ENCODE peak calls at places on chromosome 14, in five cellular contexts. X, I, D, W and L are unnamed samples. For H3K4me1, the result is how much of the 10 kb centered on the place peaks cover.

GRCh38 chr14:31090872-31091764 is 64.9 kb upstream of the STRN3 start:
- DNase-seq in I (no peak), W (peak), X (no peak), D (peak), L (no peak)

GRCh38 chr14:75934998-75935628 is 46.7 kb downstream of the TGFB3 start:
- DNase-seq in X (no peak), I (no peak), D (no peak), W (no peak), L (no peak)

GRCh38 chr14:104266643-104267575 is 128.5 kb downstream of the KIF26A start:
- DNase-seq in D (no peak), X (no peak), W (peak), I (no peak), L (no peak)

GRCh38 chr14:52299692-52300278 is 14.3 kb upstream of the PTGER2 start:
- DNase-seq in X (no peak), W (no peak), I (peak), D (peak), L (no peak)

GRCh38 chr14:21913759-21914158 is 240.1 kb upstream of the OR4E1 start:
- DNase-seq in I (peak), D (peak), X (peak), W (peak), L (peak)

GRCh38 chr14:91158091-91158790 is 44.4 kb downstream of the DGLUCY start:
- DNase-seq in X (no peak), I (no peak), W (no peak), D (no peak), L (no peak)

GRCh38 chr14:75769047-75769685 is 108.1 kb downstream of the TTLL5 start:
- DNase-seq in D (no peak), X (no peak), W (no peak), I (no peak), L (no peak)

GRCh38 chr14:38578278-38578681 is 322.4 kb upstream of the CLEC14A start:
- DNase-seq in I (peak), W (no peak), X (no peak), D (no peak), L (peak)

GRCh38 chr14:64464695-64465094 is 604 bp upstream of the AKAP5 start:
- DNase-seq in I (peak), X (no peak), D (no peak), W (peak), L (peak)

GRCh38 chr14:90587252-90587910 is 190.6 kb downstream of the CALM1 start:
- DNase-seq in X (no peak), I (no peak), D (no peak), W (no peak), L (no peak)

GRCh38 chr14:32413967-32414640 is 85.0 kb downstream of the AKAP6 start:
- DNase-seq in I (no peak), X (no peak), D (no peak), W (no peak), L (no peak)

GRCh38 chr14:100214768-100215079 is 24.2 kb upstream of the YY1 start:
- DNase-seq in X (no peak), D (no peak), W (no peak), I (no peak), L (no peak)

GRCh38 chr14:93970589-93970966 is 5.8 kb downstream of the ASB2 start:
- DNase-seq in X (no peak), W (no peak), I (no peak), D (peak), L (no peak)

GRCh38 chr14:101186544-101186943 is 283.0 kb upstream of the RTL1 start:
- DNase-seq in X (no peak), I (no peak), W (no peak), D (no peak), L (no peak)

GRCh38 chr14:76844223-76844622 is 18.0 kb downstream of the LRRC74A start:
- DNase-seq in I (peak), X (no peak), W (no peak), D (no peak), L (peak)

GRCh38 chr14:20866963-20867362 is 24.2 kb upstream of the RNASE3 start:
- DNase-seq in D (no peak), I (peak), X (no peak), W (no peak), L (peak)

GRCh38 chr14:63524537-63525155 is 18.5 kb downstream of the PPP2R5E start:
- DNase-seq in I (no peak), W (peak), X (no peak), D (no peak), L (no peak)

GRCh38 chr14:101173698-101174521 is 270.4 kb upstream of the RTL1 start:
- DNase-seq in X (no peak), I (no peak), W (no peak), D (no peak), L (no peak)

GRCh38 chr14:104638927-104639450 is 34.4 kb upstream of the TMEM179 start:
- DNase-seq in D (no peak), X (no peak), I (no peak), W (no peak), L (no peak)

GRCh38 chr14:50602035-50602434 is 42.1 kb downstream of the ATL1 start:
- DNase-seq in W (no peak), I (no peak), D (no peak), X (no peak), L (no peak)

GRCh38 chr14:50601405-50601804 is 41.5 kb downstream of the ATL1 start:
- DNase-seq in X (no peak), W (no peak), I (no peak), D (no peak), L (no peak)

GRCh38 chr14:50599700-50600444 is 39.9 kb downstream of the ATL1 start:
- DNase-seq in W (no peak), I (peak), D (peak), X (peak), L (no peak)

GRCh38 chr14:50598765-50599164 is 38.8 kb downstream of the ATL1 start:
- DNase-seq in X (no peak), D (no peak), W (no peak), I (no peak), L (no peak)

GRCh38 chr14:50600849-50601248 is 40.9 kb downstream of the ATL1 start:
- DNase-seq in W (no peak), X (no peak), I (peak), D (peak), L (peak)
- H3K9ac ChIP-seq in W (no peak), X (no peak), I (no peak), D (peak), L (no peak)

GRCh38 chr14:24310666-24311604 is at the start of gene LTB4R:
- DNase-seq in I (no peak), W (peak), D (no peak), X (no peak), L (no peak)
- H3K4me1 ChIP-seq in I (under half), W (under half), D (half or more), X (under half), L (under half)

DNA sequence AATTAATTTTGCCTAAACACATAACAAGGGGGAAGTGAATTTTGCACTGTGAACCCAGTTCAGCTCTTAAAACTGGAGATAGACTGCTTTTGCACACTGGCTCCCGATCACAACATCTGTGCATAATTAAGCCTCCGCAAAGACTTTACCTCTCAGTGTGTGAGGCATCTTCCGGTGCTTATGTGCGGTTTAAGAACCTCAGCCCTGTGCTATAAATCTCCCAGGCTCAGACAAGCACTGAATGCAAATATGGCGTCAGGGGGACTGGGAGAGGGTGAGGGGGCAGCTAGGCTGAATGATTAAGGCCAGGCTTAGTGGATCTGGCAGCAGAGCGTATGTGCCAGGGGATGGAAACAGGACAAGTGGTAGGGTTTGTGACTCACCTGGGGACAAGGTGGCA is 103.3 kb downstream of the ADCK1 start:
- DNase-seq in W (no peak), I (no peak), X (no peak), D (no peak), L (no peak)
- H3K27ac ChIP-seq in W (no peak), I (no peak), X (no peak), D (no peak), L (no peak)

DNA sequence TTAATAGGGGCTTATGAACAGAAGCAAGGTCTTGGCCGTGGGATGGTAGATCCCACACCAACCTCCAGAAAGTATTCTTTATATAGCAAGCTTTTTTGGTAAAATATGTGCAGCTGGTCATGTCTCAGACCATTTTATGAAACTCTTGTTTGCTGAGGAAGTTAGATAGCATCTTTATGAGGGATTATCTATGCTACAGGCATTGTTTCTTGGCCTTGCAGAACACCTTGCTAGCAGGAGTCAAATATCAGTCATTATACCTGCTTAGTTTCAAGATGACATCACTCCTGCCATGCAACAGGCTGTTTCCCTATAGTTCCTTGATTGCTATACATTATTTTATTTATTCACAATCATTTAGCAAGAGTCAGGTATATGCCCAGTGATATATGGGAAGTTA is 84.8 kb upstream of the LRFN5 start:
- DNase-seq in I (peak), D (no peak), X (no peak), W (no peak), L (no peak)
- H3K9ac ChIP-seq in I (no peak), D (no peak), X (no peak), W (no peak), L (no peak)

DNA sequence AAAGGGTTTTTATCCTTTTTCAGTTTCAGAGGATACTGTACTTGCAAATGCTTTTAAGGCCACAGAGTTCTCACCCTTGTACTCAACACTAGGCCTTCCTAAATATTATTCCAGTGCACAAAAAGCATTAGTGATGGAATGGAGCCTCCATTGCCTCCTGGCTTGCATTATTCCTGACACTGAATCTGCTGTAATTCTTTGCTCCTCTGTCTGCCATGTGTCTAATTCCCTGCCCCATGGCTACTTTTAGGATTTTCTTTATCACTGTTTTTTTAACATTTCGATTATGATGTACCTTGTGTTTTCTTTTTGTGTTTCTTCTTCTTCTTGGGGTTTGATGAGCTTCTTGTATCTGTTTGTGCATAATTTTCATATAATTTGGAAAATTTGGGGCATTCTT is 29.5 kb downstream of the SUSD6 start:
- DNase-seq in D (no peak), I (no peak), X (no peak), W (no peak), L (no peak)
- H3K4me1 ChIP-seq in D (half or more), I (under half), X (under half), W (under half), L (under half)

GRCh38 chr14:103067231-103067954 is 10.0 kb upstream of the CDC42BPB start:
- DNase-seq in X (no peak), D (no peak), W (peak), I (no peak), L (no peak)

GRCh38 chr14:103064436-103064835 is 7.1 kb upstream of the CDC42BPB start:
- DNase-seq in D (no peak), I (no peak), X (no peak), W (no peak), L (no peak)

GRCh38 chr14:103064978-103065377 is 7.6 kb upstream of the CDC42BPB start:
- DNase-seq in W (no peak), D (no peak), I (no peak), X (no peak), L (no peak)

GRCh38 chr14:103065861-103066260 is 8.5 kb upstream of the CDC42BPB start:
- DNase-seq in W (no peak), I (no peak), X (no peak), D (no peak), L (no peak)

DNA sequence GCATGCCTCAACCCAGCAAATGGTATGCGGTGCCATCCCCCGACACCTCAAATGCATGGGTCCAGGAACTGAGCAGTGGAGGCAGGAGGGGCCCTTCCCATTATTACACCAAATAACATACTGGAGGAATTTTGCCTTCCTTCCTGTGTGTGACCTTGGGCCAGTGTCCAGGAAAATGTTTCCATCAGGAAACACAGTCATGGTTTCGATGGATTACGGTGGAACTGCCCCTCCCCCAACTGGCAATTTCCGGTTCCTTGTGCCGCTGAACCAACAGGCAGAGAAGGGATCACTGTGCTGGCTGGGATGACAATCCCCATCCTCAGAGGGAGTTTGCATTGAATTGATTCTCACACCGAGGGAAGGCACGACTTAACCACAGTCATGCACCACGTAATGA is 9.1 kb upstream of the CDC42BPB start:
- DNase-seq in W (no peak), X (no peak), I (no peak), D (peak), L (no peak)
- H3K27ac ChIP-seq in W (peak), X (no peak), I (no peak), D (no peak), L (no peak)

DNA sequence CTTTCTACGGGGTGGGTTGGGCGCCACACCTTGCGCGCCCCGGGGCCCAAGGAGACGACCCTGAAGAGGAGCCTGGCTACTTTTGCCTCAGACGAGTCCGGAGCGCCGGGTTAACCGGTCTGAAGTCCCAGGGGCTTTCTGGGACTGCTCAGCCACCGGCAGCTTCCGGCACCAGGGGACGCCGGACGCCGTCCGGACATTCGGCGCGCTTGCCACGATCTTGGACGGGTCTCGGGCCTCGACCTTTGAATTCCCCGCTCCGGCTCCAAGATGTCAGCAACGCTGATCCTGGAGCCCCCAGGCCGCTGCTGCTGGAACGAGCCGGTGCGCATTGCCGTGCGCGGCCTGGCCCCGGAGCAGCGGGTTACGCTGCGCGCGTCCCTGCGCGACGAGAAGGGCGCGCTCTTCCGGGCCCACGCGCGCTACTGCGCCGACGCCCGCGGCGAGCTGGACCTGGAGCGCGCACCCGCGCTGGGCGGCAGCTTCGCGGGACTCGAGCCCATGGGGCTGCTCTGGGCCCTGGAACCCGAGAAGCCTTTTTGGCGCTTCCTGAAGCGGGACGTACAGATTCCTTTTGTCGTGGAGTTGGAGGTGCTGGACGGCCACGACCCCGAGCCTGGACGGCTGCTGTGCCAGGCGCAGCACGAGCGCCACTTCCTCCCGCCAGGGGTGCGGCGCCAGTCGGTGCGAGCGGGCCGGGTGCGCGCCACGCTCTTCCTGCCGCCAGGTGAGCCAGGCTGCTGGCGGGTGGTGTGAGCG is at the start of gene ACOT4:
- DNase-seq in D (no peak), W (peak), X (no peak), I (peak), L (peak)
- H3K9ac ChIP-seq in D (no peak), W (peak), X (no peak), I (peak), L (peak)

GRCh38 chr14:68231832-68232642 is 412.5 kb downstream of the RAD51B start:
- DNase-seq in X (no peak), W (no peak), D (no peak), I (no peak), L (no peak)

GRCh38 chr14:68234101-68234905 is 414.7 kb downstream of the RAD51B start:
- DNase-seq in X (no peak), I (no peak), D (no peak), W (no peak), L (no peak)

GRCh38 chr14:68233385-68233784 is 413.8 kb downstream of the RAD51B start:
- DNase-seq in W (no peak), D (no peak), I (no peak), X (no peak), L (no peak)

GRCh38 chr14:68230941-68231717 is 411.6 kb downstream of the RAD51B start:
- DNase-seq in X (no peak), I (peak), W (no peak), D (no peak), L (no peak)

GRCh38 chr14:68232643-68233055 is 413.1 kb downstream of the RAD51B start:
- DNase-seq in I (no peak), X (no peak), D (peak), W (peak), L (no peak)
- H3K4me1 ChIP-seq in I (under half), X (under half), D (under half), W (under half), L (under half)

GRCh38 chr14:59189281-59189821 is 884 bp downstream of the DAAM1 start:
- DNase-seq in I (peak), W (peak), D (no peak), X (peak), L (peak)

GRCh38 chr14:59186316-59186715 is 2.2 kb upstream of the DAAM1 start:
- DNase-seq in I (no peak), W (no peak), D (no peak), X (no peak), L (no peak)

GRCh38 chr14:59189822-59190368 is 1.4 kb downstream of the DAAM1 start:
- DNase-seq in W (peak), D (peak), I (peak), X (peak), L (peak)

GRCh38 chr14:59188461-59189280 is at the start of gene DAAM1:
- DNase-seq in W (peak), I (peak), D (peak), X (peak), L (peak)

DNA sequence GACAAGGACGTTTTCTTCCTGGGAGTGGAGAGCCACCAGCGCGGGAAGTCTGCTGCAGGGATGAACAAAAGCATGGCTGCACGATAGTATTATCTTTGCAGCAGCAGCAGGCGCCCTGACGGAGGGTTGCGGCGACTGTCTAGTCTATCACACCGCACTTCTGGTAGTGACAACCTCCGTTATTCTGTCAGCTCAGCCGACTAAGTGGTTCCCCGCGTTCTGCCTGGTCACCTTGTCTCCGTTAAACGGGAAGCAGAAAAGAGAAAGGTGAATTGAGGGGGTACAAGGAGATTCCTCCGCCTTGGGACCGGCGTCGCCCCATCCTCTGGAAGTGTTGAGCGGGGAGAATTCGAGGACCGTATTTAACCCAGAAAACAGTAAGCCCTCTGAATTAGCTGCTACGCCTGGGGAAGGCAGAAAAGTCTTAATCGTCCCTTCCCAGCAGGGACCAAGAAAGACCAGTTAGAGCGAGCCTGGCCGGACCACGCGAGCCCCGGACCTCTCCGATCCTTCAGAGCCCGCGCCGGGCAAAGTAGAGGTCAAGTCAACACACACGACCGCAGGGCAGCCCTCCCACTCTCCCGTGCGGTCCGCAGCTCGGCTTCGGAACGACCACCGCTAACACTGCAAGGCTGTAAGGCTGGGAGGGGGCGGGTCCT is 536 bp upstream of the DAAM1 start:
- DNase-seq in D (no peak), X (no peak), I (peak), W (peak), L (no peak)
- H3K27ac ChIP-seq in D (peak), X (peak), I (peak), W (peak), L (peak)

GRCh38 chr14:105742531-105742848 is 216.1 kb downstream of the TMEM121 start:
- DNase-seq in W (no peak), D (no peak), X (no peak), I (no peak), L (no peak)
- H3K9ac ChIP-seq in W (no peak), D (no peak), X (no peak), I (no peak), L (no peak)